ENCODE peak calls at places on chromosomes 5 and 9, in six cellular contexts. P is left kidney; B is left ventricle myocardium inferior; W is activated naive CD8-positive, alpha-beta T cell treated with anti-CD3 and anti-CD28 coated beads, Interleukin-2, amount 50 U/mL, for 16 hours; R is HL-60; F is activated naive CD4-positive, alpha-beta T cell treated with anti-CD3 and anti-CD28 coated beads, Interleukin-2, amount 10 ng/mL, durations not matched to agents 7 days and 5 days. T is an unnamed sample.

GRCh38 chr5:4363045-4363444 is 767.4 kb downstream of the IRX1 start:
- DNase-seq in R (no peak), P (no peak), F (no peak), B (no peak), W (no peak), T (no peak)

GRCh38 chr9:127754099-127754760 is 19.1 kb upstream of the TOR2A start:
- DNase-seq in W (no peak), P (peak), B (no peak), F (no peak), R (no peak), T (no peak)

GRCh38 chr5:108361771-108362170 is 20.1 kb downstream of the FBXL17 start:
- DNase-seq in B (no peak), R (no peak), F (no peak), P (no peak), W (no peak), T (no peak)

GRCh38 chr5:132385321-132386105 is 16.0 kb downstream of the SLC22A5 start:
- DNase-seq in P (peak), W (peak), R (no peak), B (no peak), F (peak), T (peak)

GRCh38 chr5:179285236-179285635 is 60.0 kb downstream of the ADAMTS2 start:
- DNase-seq in B (peak), P (peak), R (no peak), W (no peak), F (no peak), T (no peak)

GRCh38 chr9:16335788-16336580 is 534.5 kb downstream of the BNC2 start:
- DNase-seq in R (no peak), P (no peak), W (no peak), F (no peak), B (peak), T (peak)

GRCh38 chr9:121296213-121297127 is 28.5 kb downstream of the GSN start:
- DNase-seq in B (no peak), P (no peak), R (no peak), F (peak), W (no peak), T (no peak)

GRCh38 chr9:70530716-70531115 is 116.3 kb upstream of the KLF9 start:
- DNase-seq in R (no peak), F (no peak), W (no peak), P (no peak), B (no peak), T (no peak)

GRCh38 chr5:94994465-94994996 is 290.4 kb downstream of the MCTP1 start:
- DNase-seq in B (no peak), R (no peak), F (no peak), W (no peak), P (no peak), T (no peak)

GRCh38 chr5:14861123-14861757 is 10.3 kb downstream of the ANKH start:
- DNase-seq in R (no peak), P (no peak), F (no peak), W (no peak), B (no peak), T (no peak)

GRCh38 chr9:119836036-119836435 is 466.8 kb upstream of the BRINP1 start:
- DNase-seq in W (no peak), P (no peak), R (no peak), B (no peak), F (no peak), T (no peak)

GRCh38 chr5:27087820-27088219 is 49.4 kb upstream of the CDH9 start:
- DNase-seq in W (no peak), B (no peak), R (no peak), F (no peak), P (peak), T (no peak)

GRCh38 chr9:32403567-32403966 is 19.1 kb downstream of the ACO1 start:
- DNase-seq in R (no peak), W (no peak), P (no peak), B (no peak), F (no peak), T (no peak)

T was measured in left colon.